ENCODE peak calls at places on chromosomes 13 and 19, in five cellular contexts. One of them, this sample, is unnamed.

GRCh38 chr19:13181747-13182388 is 31.7 kb downstream of the IER2 start:
- DNase-seq in uterus: peak
- DNase-seq in T-cell: peak
- DNase-seq in EL: peak
- DNase-seq in frontal cortex: peak
- DNase-seq in this sample: no peak

GRCh38 chr13:105787518-105788085 is 747.9 kb downstream of the EFNB2 start:
- DNase-seq in uterus: no peak
- DNase-seq in T-cell: no peak
- DNase-seq in EL: no peak
- DNase-seq in frontal cortex: no peak
- DNase-seq in this sample: no peak

GRCh38 chr19:12733369-12733896 is 1.1 kb downstream of the TRIR start:
- DNase-seq in uterus: no peak
- DNase-seq in T-cell: peak
- DNase-seq in EL: peak
- DNase-seq in frontal cortex: no peak
- DNase-seq in this sample: peak

GRCh38 chr19:30671622-30672051 is 299.5 kb downstream of the ZNF536 start:
- DNase-seq in uterus: no peak
- DNase-seq in T-cell: no peak
- DNase-seq in EL: no peak
- DNase-seq in frontal cortex: no peak
- DNase-seq in this sample: no peak

GRCh38 chr19:23391239-23391638 is 4.0 kb downstream of the ZNF91 start:
- DNase-seq in uterus: no peak
- DNase-seq in T-cell: no peak
- DNase-seq in EL: no peak
- DNase-seq in frontal cortex: no peak
- DNase-seq in this sample: no peak

GRCh38 chr13:110882228-110882627 is 32.6 kb downstream of the ANKRD10 start:
- DNase-seq in uterus: no peak
- DNase-seq in T-cell: no peak
- DNase-seq in EL: no peak
- DNase-seq in frontal cortex: no peak
- DNase-seq in this sample: no peak

GRCh38 chr13:74751739-74752138 is 617.5 kb upstream of the KLF12 start:
- DNase-seq in uterus: no peak
- DNase-seq in T-cell: no peak
- DNase-seq in EL: no peak
- DNase-seq in frontal cortex: no peak
- DNase-seq in this sample: no peak

GRCh38 chr13:40158218-40158617 is 502.8 kb downstream of the COG6 start:
- DNase-seq in uterus: no peak
- DNase-seq in T-cell: no peak
- DNase-seq in EL: peak
- DNase-seq in frontal cortex: no peak
- DNase-seq in this sample: peak

GRCh38 chr13:30791354-30791921 is 56.1 kb downstream of the ALOX5AP start:
- DNase-seq in uterus: no peak
- DNase-seq in T-cell: no peak
- DNase-seq in EL: no peak
- DNase-seq in frontal cortex: no peak
- DNase-seq in this sample: no peak

GRCh38 chr19:49807888-49808675 is 5.0 kb downstream of the FUZ start:
- DNase-seq in uterus: no peak
- DNase-seq in T-cell: no peak
- DNase-seq in EL: no peak
- DNase-seq in frontal cortex: no peak
- DNase-seq in this sample: no peak

This sample was measured in mammary epithelial cell.